ENCODE peak calls at places on chromosomes 2 and 18, in four cellular contexts. A, O, M and T are unnamed samples.

GRCh38 chr2:12046641-12047040 is 300.2 kb downstream of the LPIN1 start:
- DNase-seq in A (no peak), O (no peak), M (no peak), T (no peak)

GRCh38 chr2:239053801-239054503 is 206.1 kb downstream of the TWIST2 start:
- DNase-seq in A (no peak), O (no peak), M (no peak), T (no peak)

GRCh38 chr2:57959380-57959779 is 87.2 kb upstream of the VRK2 start:
- DNase-seq in A (no peak), O (no peak), M (no peak), T (no peak)

GRCh38 chr18:3720818-3721545 is 271.0 kb downstream of the TGIF1 start:
- DNase-seq in A (no peak), O (no peak), M (no peak), T (no peak)

GRCh38 chr18:25420091-25420490 is 68.1 kb upstream of the ZNF521 start:
- DNase-seq in A (no peak), O (no peak), M (no peak), T (no peak)

GRCh38 chr2:88092773-88093172 is 25.1 kb downstream of the SMYD1 start:
- DNase-seq in A (no peak), O (no peak), M (no peak), T (no peak)

GRCh38 chr18:47263197-47263827 is 11.9 kb upstream of the SKOR2 start:
- DNase-seq in A (no peak), O (no peak), M (no peak), T (no peak)

GRCh38 chr2:69138793-69139510 is 126.0 kb downstream of the ANTXR1 start:
- DNase-seq in A (no peak), O (no peak), M (no peak), T (no peak)

GRCh38 chr18:65124633-65125032 is 626.2 kb upstream of the CDH7 start:
- DNase-seq in A (no peak), O (no peak), M (no peak), T (no peak)

GRCh38 chr2:209334188-209335017 is 89.4 kb upstream of the MAP2 start:
- DNase-seq in A (peak; percentile 78), O (peak; percentile 54), M (peak; percentile 69), T (peak; percentile 37)

GRCh38 chr18:80253871-80254492 is 6.7 kb upstream of the PARD6G start:
- DNase-seq in A (peak; percentile 12), O (no peak), M (peak; percentile 20), T (no peak)

GRCh38 chr2:75505012-75505411 is 55.7 kb downstream of the EVA1A start:
- DNase-seq in A (no peak), O (no peak), M (no peak), T (no peak)

GRCh38 chr2:144071461-144071860 is 448.5 kb downstream of the ZEB2 start:
- DNase-seq in A (no peak), O (no peak), M (no peak), T (no peak)

GRCh38 chr2:190678444-190679162 is 29.7 kb downstream of the NAB1 start:
- DNase-seq in A (no peak), O (no peak), M (no peak), T (no peak)

GRCh38 chr18:77056399-77057015 is 76.1 kb downstream of the MBP start:
- DNase-seq in A (no peak), O (no peak), M (no peak), T (no peak)

GRCh38 chr18:53752968-53753367 is 471.5 kb downstream of the MBD2 start:
- DNase-seq in A (no peak), O (no peak), M (no peak), T (no peak)

GRCh38 chr2:30821960-30822359 is 14.7 kb upstream of the CAPN13 start:
- DNase-seq in A (no peak), O (no peak), M (no peak), T (peak; percentile 31)

GRCh38 chr2:26279886-26280285 is 35.1 kb downstream of the HADHB start:
- DNase-seq in A (no peak), O (no peak), M (no peak), T (no peak)

GRCh38 chr2:18518116-18519111 is 42.0 kb downstream of the RDH14 start:
- DNase-seq in A (no peak), O (no peak), M (no peak), T (no peak)

GRCh38 chr2:209591021-209591420 is 167.2 kb downstream of the MAP2 start:
- DNase-seq in A (no peak), O (no peak), M (no peak), T (no peak)

GRCh38 chr2:66507673-66508127 is 72.8 kb downstream of the MEIS1 start:
- DNase-seq in A (no peak), O (no peak), M (no peak), T (no peak)

GRCh38 chr2:32220445-32220844 is 44.2 kb downstream of the NLRC4 start:
- DNase-seq in A (no peak), O (no peak), M (no peak), T (no peak)

GRCh38 chr2:138329167-138329566 is 172.4 kb upstream of the SPOPL start:
- DNase-seq in A (no peak), O (no peak), M (no peak), T (no peak)

GRCh38 chr18:51525453-51526225 is 328.2 kb upstream of the MEX3C start:
- DNase-seq in A (no peak), O (no peak), M (no peak), T (no peak)

GRCh38 chr2:120308038-120308910 is 37.7 kb upstream of the INHBB start:
- DNase-seq in A (no peak), O (no peak), M (no peak), T (no peak)

GRCh38 chr18:58843662-58844035 is 21.0 kb upstream of the ZNF532 start:
- DNase-seq in A (no peak), O (no peak), M (no peak), T (no peak)

GRCh38 chr2:240457223-240458043 is 22.0 kb downstream of the GPC1 start:
- DNase-seq in A (no peak), O (no peak), M (no peak), T (peak; percentile 34)

GRCh38 chr18:49544362-49544761 is 17.5 kb upstream of the LIPG start:
- DNase-seq in A (no peak), O (no peak), M (no peak), T (no peak)

GRCh38 chr18:23629444-23629946 is 33.2 kb downstream of the ANKRD29 start:
- DNase-seq in A (peak; percentile 33), O (peak; percentile 62), M (no peak), T (peak; percentile 81)

GRCh38 chr2:183996825-183997823 is 601.2 kb upstream of the ZNF804A start:
- DNase-seq in A (peak; percentile 57), O (peak; percentile 32), M (peak; percentile 83), T (no peak)

GRCh38 chr2:163465440-163465839 is 270.4 kb downstream of the FIGN start:
- DNase-seq in A (no peak), O (no peak), M (no peak), T (no peak)

GRCh38 chr2:159362816-159363251 is 76.3 kb upstream of the WDSUB1 start:
- DNase-seq in A (no peak), O (no peak), M (no peak), T (no peak)

DNA sequence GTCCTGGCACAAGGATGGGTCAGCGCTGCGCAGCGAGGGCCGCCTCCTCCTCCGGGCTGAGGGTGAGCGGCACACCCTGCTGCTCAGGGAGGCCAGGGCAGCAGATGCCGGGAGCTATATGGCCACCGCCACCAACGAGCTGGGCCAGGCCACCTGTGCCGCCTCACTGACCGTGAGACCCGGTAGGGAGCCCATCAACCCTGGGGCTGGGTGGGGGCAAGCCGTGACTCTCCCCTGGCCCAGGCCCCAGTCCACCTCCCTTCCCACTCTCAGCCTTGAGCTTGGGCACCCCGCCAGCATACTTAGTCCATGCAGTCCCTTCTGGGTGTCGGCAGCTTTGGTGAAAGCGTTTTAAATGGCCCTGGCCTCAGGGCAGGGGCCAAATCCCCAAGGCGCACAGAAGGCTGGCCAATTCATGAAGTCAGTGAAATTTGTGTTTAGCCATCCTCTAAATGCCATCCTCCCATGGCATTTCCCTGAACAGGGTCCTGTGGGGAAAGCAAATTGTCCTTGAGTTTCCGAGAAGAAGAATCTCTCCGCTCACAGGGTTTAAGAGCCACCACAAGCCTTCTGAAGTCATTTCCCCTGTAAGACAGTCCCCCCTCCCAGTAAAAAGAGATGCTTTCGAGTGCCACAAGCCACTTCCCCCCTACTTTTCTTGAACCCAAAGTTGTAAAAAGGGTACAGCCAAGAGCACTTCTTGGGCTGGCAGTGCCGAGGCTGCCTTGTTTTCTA is 17.1 kb downstream of the SPEG start:
- DNase-seq in A (no peak), O (no peak), M (no peak), T (no peak)
- TF ChIP-seq POLR2A in A (no peak), O (no peak), M (no peak), T (no peak)

DNA sequence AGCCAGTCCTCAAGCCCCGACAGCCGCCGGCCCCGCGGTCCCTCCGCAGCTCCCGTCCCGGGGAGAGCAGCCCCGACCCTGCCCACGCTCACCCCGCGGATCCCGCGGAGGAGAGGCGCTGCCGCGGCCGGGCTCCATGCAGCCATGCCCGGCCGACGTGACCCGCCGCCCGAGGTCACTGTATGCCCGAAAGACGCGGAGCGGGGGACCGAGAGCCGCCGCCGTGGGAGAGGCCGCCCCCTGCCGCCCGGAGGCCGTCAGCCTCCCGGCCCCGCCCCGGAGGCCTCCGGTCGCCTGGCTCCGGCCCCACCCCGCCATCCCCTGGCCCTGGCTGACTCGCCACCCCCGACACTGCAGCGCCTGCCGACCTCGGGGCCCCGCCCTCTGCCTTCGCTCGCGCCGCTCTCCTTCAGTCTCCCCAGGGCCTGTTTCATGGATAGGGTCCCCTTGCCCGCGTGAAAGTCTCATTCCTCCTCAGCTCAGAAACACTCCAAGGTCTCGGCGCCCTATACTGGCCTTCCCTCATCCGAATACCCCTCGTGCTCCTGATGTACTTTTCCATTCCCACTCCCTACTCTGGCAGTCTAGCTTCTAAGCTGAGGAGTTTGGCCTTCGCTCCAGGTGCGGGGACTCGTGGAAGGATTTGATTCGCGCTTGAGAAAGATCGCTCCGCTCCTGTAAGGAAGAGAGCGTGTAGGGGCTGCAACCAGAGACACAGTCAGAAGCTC is at the start of gene BOLA3:
- DNase-seq in A (peak; percentile 86), O (peak; percentile 86), M (peak; percentile 88), T (peak; percentile 88)
- TF ChIP-seq POLR2A in A (no peak), O (no peak), M (peak; percentile 57), T (peak; percentile 58)

DNA sequence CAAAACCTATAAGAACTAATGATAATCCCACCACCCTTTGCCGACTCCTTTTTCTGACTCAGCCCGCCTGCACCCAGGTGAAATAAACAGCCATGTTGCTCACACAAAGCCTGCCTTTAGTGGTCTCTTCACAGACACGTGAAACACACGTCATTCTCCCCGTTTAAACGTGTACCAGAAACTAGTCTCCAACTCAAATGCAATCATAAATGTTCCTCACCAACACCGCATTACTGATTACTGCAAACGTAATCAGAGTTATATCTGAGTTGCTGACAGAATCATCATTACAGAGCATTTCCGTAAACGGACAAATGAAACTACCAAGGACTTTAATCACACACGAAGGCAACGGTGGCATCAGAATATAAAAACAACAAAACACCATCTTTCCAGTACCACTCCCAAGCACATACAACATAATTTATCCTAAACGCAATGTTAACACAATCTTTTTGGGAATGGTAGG is 1.9 kb downstream of the CLK1 start:
- DNase-seq in A (peak; percentile 35), O (no peak), M (no peak), T (no peak)
- TF ChIP-seq POLR2A in A (peak; percentile 67), O (no peak), M (peak; percentile 73), T (peak; percentile 53)

DNA sequence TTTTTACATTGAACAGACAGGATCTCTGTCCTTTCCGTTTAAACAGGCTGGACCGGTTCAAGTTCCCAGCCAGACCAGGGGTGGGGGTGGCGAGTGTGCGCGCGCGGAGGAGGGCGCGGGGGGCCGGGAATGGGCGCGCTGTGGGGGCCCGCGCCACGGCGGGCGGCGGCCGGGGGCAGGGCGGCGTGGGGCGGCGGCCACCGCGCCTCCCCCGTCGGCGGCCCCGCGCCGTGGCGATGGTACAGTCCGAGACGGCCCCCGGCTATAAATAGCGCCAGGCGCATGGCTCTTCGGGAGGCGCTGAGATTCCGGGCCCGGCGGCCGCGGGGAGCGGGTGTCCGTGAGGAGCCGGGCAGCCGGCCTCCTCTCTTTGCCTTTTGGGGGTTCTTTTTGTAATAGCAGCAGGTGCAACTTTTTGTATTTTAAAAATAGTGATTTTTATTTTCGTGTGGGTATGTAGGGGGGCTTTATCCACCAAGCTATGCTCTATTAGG is 434 bp upstream of the CELF4 start:
- DNase-seq in A (peak; percentile 58), O (peak; percentile 33), M (peak; percentile 59), T (no peak)
- TF ChIP-seq POLR2A in A (peak; percentile 23), O (no peak), M (peak; percentile 80), T (no peak)